ENCODE peak calls at places on chromosomes 1 and 21, in four cellular contexts. C is activated CD8-positive, alpha-beta T cell treated with anti-CD3 and anti-CD28 coated beads for 36 hours; I is small intestine; U is activated T-cell treated with anti-CD3 and anti-CD28 coated beads for 1 hour. X is an unnamed sample.

GRCh38 chr1:1625824-1626206 is 6.2 kb upstream of the MMP23B start:
- DNase-seq in I (no peak), U (no peak), C (no peak), X (peak; percentile 1)

GRCh38 chr1:1069711-1070676 is 4.1 kb downstream of the RNF223 start:
- DNase-seq in C (peak; percentile 39), U (no peak), I (no peak), X (no peak)

GRCh38 chr1:32780628-32781267 is 36.4 kb downstream of the YARS1 start:
- DNase-seq in C (no peak), U (no peak), I (no peak), X (no peak)

GRCh38 chr1:35264861-35265260 is 3.6 kb upstream of the ZMYM4 start:
- DNase-seq in I (peak; percentile 58), C (no peak), U (no peak), X (peak; percentile 7)

GRCh38 chr1:200837931-200838571 is 34.7 kb upstream of the GPR25 start:
- DNase-seq in C (no peak), U (no peak), I (peak; percentile 30), X (peak; percentile 20)

GRCh38 chr1:211713231-211713630 is 37.8 kb upstream of the NEK2 start:
- DNase-seq in C (no peak), I (no peak), U (no peak), X (no peak)

GRCh38 chr1:9183441-9183840 is 51.1 kb upstream of the H6PD start:
- DNase-seq in I (peak; percentile 30), U (no peak), C (no peak), X (no peak)

GRCh38 chr1:198856601-198857000 is 217.8 kb downstream of the PTPRC start:
- DNase-seq in C (no peak), I (no peak), U (no peak), X (no peak)

GRCh38 chr1:25568090-25568833 is 24.9 kb downstream of the LDLRAP1 start:
- DNase-seq in C (no peak), I (no peak), U (no peak), X (no peak)

GRCh38 chr1:248622491-248623106 is 12.3 kb downstream of the OR2T11 start:
- DNase-seq in U (no peak), C (no peak), I (peak; percentile 60), X (peak; percentile 82)

GRCh38 chr21:14645702-14646101 is 99.6 kb upstream of the SAMSN1 start:
- DNase-seq in C (no peak), U (no peak), I (no peak), X (no peak)

GRCh38 chr1:53553734-53554509 is 94.7 kb downstream of the DMRTB1 start:
- DNase-seq in I (no peak), C (peak; percentile 50), U (no peak), X (peak; percentile 7)

GRCh38 chr1:201904579-201904978 is 15.9 kb downstream of the SHISA4 start:
- DNase-seq in I (no peak), U (no peak), C (no peak), X (no peak)

X was measured in GM12865.